ENCODE peak calls at places on chromosomes 4 and X, in six cellular contexts. W is NCI-H1694 treated with DMSO at 0.1 percent for 48 hours; I is stimulated activated CD8-positive, alpha-beta memory T cell treated with anti-CD3 and anti-CD28 coated beads, Interleukin-12 subunit alpha, Interleukin-12 subunit beta, amount 100 ng/mL, for 4 hours; L is NCI-H1417 treated with DMSO at 0.1 percent for 48 hours; V is heart right ventricle; E is BJ. R is an unnamed sample.

GRCh38 chr4:180913750-180914149 is 1329.5 kb upstream of the TENM3 start:
- DNase-seq in W (no peak), I (no peak), L (no peak), V (no peak), E (peak; percentile 82), R (no peak)

GRCh38 chrX:2500681-2501151 is at the start of the genes DHRSX and ZBED1:
- DNase-seq in W (no peak), I (peak; percentile 17), L (no peak), V (peak; percentile 67), E (no peak), R (no peak)

GRCh38 chr4:175070444-175070843 is 152.3 kb downstream of the ADAM29 start:
- DNase-seq in W (no peak), I (no peak), L (no peak), V (no peak), E (no peak), R (no peak)

GRCh38 chr4:24794916-24795665 is at the start of gene SOD3:
- DNase-seq in W (no peak), I (no peak), L (no peak), V (peak; percentile 80), E (peak; percentile 69), R (no peak)

GRCh38 chrX:150770623-150771022 is 77.4 kb downstream of the MTMR1 start:
- DNase-seq in W (no peak), I (no peak), L (no peak), V (no peak), E (no peak), R (no peak)

GRCh38 chr4:78922207-78922606 is 17.0 kb downstream of the PAQR3 start:
- DNase-seq in W (no peak), I (no peak), L (no peak), V (no peak), E (no peak), R (peak; percentile 32)

GRCh38 chr4:98865059-98865458 is 63.9 kb downstream of the EIF4E start:
- DNase-seq in W (no peak), I (no peak), L (no peak), V (no peak), E (no peak), R (no peak)

GRCh38 chrX:149131780-149132179 is 373.3 kb downstream of the IDS start:
- DNase-seq in W (no peak), I (no peak), L (no peak), V (no peak), E (no peak), R (no peak)

GRCh38 chrX:153494541-153495361 is at the start of gene BGN:
- DNase-seq in W (peak; percentile 56), I (no peak), L (no peak), V (peak; percentile 59), E (no peak), R (no peak)

GRCh38 chrX:54166915-54167314 is 16.1 kb downstream of the FAM120C start:
- DNase-seq in W (no peak), I (no peak), L (no peak), V (no peak), E (no peak), R (no peak)

GRCh38 chr4:40055873-40056721 is 553 bp upstream of the N4BP2 start:
- DNase-seq in W (peak; percentile 44), I (peak; percentile 38), L (peak; percentile 55), V (peak; percentile 72), E (peak; percentile 43), R (no peak)

GRCh38 chrX:39922926-39923325 is 174.8 kb downstream of the BCOR start:
- DNase-seq in W (no peak), I (no peak), L (no peak), V (no peak), E (no peak), R (no peak)

GRCh38 chrX:11064851-11065600 is 46.1 kb upstream of the HCCS start:
- DNase-seq in W (no peak), I (no peak), L (no peak), V (no peak), E (peak; percentile 43), R (peak; percentile 40)

GRCh38 chr4:54015421-54016065 is 48.9 kb downstream of the CHIC2 start:
- DNase-seq in W (no peak), I (no peak), L (peak; percentile 27), V (no peak), E (no peak), R (no peak)

GRCh38 chrX:79325263-79325958 is 41.7 kb downstream of the ITM2A start:
- DNase-seq in W (no peak), I (no peak), L (no peak), V (no peak), E (no peak), R (no peak)

GRCh38 chrX:69319376-69319775 is 154.1 kb upstream of the PJA1 start:
- DNase-seq in W (no peak), I (no peak), L (no peak), V (no peak), E (no peak), R (no peak)

GRCh38 chr4:77669911-77670590 is 64.4 kb downstream of the CXCL13 start:
- DNase-seq in W (no peak), I (no peak), L (no peak), V (no peak), E (no peak), R (no peak)

GRCh38 chr4:141153751-141154510 is 20.7 kb upstream of the RNF150 start:
- DNase-seq in W (no peak), I (no peak), L (no peak), V (no peak), E (no peak), R (no peak)

GRCh38 chr4:19382993-19383392 is 868.7 kb upstream of the SLIT2 start:
- DNase-seq in W (no peak), I (no peak), L (no peak), V (no peak), E (peak; percentile 5), R (no peak)